ENCODE peak calls at places on chromosomes 16 and 17, in six cellular contexts. X is HTR-8/SVneo; I is nephron progenitor cell; Y is AG04450; M is CD8-positive, alpha-beta T cell; B is small intestine. H is an unnamed sample.

GRCh38 chr17:9676742-9677387 is 31.5 kb downstream of the USP43 start:
- DNase-seq in B (peak), X (peak), Y (no peak), I (no peak), M (peak), H (peak)

GRCh38 chr16:70250748-70251650 is 741 bp downstream of the EXOSC6 start:
- DNase-seq in X (peak), M (peak), I (peak), B (peak), Y (no peak), H (peak)

GRCh38 chr16:3149630-3150345 is 15.0 kb downstream of the ZNF213 start:
- DNase-seq in X (peak), I (peak), M (peak), B (peak), Y (no peak), H (peak)

GRCh38 chr17:82449136-82449882 is 1.2 kb downstream of the CYBC1 start:
- DNase-seq in B (peak), M (peak), Y (no peak), X (no peak), I (no peak), H (no peak)

GRCh38 chr17:51258756-51259573 is 884 bp downstream of the MBTD1 start:
- DNase-seq in M (no peak), Y (no peak), I (peak), B (peak), X (peak), H (peak)

GRCh38 chr17:59853168-59853918 is 39.4 kb downstream of the TUBD1 start:
- DNase-seq in M (no peak), I (no peak), X (peak), B (peak), Y (peak), H (peak)

GRCh38 chr16:19460397-19460796 is 42.7 kb downstream of the TMC5 start:
- DNase-seq in B (no peak), Y (no peak), X (no peak), I (no peak), M (no peak), H (no peak)

GRCh38 chr17:46854515-46854914 is 3.1 kb downstream of the WNT9B start:
- DNase-seq in M (no peak), Y (no peak), B (no peak), I (no peak), X (no peak), H (no peak)

GRCh38 chr16:4646773-4647660 is 22.4 kb downstream of the MGRN1 start:
- DNase-seq in X (no peak), I (no peak), B (no peak), M (no peak), Y (no peak), H (no peak)

GRCh38 chr16:17302620-17303019 is 168.1 kb downstream of the XYLT1 start:
- DNase-seq in I (no peak), X (no peak), M (no peak), Y (no peak), B (no peak), H (no peak)

GRCh38 chr17:37177234-37177633 is 198.6 kb upstream of the C17orf78 start:
- DNase-seq in I (no peak), M (no peak), B (no peak), X (no peak), Y (no peak), H (no peak)

GRCh38 chr17:32929288-32929574 is 1.3 kb downstream of the TMEM98 start:
- DNase-seq in Y (no peak), B (no peak), X (no peak), M (no peak), I (peak), H (no peak)

GRCh38 chr16:54512461-54512860 is 225.9 kb upstream of the IRX3 start:
- DNase-seq in X (no peak), B (no peak), I (no peak), Y (no peak), M (no peak), H (no peak)

GRCh38 chr16:676565-677297 is 1.3 kb downstream of the RHBDL1 start:
- DNase-seq in X (no peak), I (no peak), B (peak), Y (no peak), M (no peak), H (peak)

GRCh38 chr17:66715076-66715675 is 119.7 kb upstream of the CACNG5 start:
- DNase-seq in M (peak), I (no peak), X (no peak), B (no peak), Y (no peak), H (no peak)

GRCh38 chr16:85902366-85903155 is 3.6 kb downstream of the IRF8 start:
- DNase-seq in I (peak), M (peak), X (no peak), Y (no peak), B (peak), H (no peak)

GRCh38 chr17:82901836-82902235 is 62.0 kb upstream of the ZNF750 start:
- DNase-seq in M (no peak), Y (no peak), X (no peak), I (no peak), B (no peak), H (no peak)

GRCh38 chr17:54180919-54181318 is 358.2 kb downstream of the KIF2B start:
- DNase-seq in Y (no peak), M (no peak), B (no peak), I (no peak), X (no peak), H (no peak)

GRCh38 chr16:5490499-5490898 is 392.9 kb upstream of the EEF2KMT start:
- DNase-seq in M (no peak), X (no peak), I (peak), B (peak), Y (no peak), H (peak)

GRCh38 chr17:31366088-31366487 is 25.4 kb upstream of the RAB11FIP4 start:
- DNase-seq in M (no peak), I (no peak), Y (no peak), B (no peak), X (no peak), H (no peak)

GRCh38 chr16:67311607-67312449 is 14.7 kb downstream of the KCTD19 start:
- DNase-seq in X (peak), Y (peak), I (no peak), M (no peak), B (no peak), H (no peak)